ENCODE peak calls at places on chromosomes 16 and 17, in eight cellular contexts. L is HCT116, C is breast epithelium, H is transverse colon, W is H1, G is sigmoid colon, O is suprapubic skin, Q is stomach. X is an unnamed sample.

GRCh38 chr17:2711608-2712299 is at the start of gene CLUH:
- DNase-seq in H (peak; percentile 98), W (no peak), C (peak; percentile 96), G (peak; percentile 98), Q (peak; percentile 98), L (peak; percentile 94), O (peak; percentile 97), X (peak; percentile 99)

GRCh38 chr17:17156107-17156506 is 50.0 kb downstream of the PLD6 start:
- DNase-seq in O (no peak), W (no peak), C (peak; percentile 46), Q (no peak), G (no peak), H (no peak), L (no peak), X (no peak)

GRCh38 chr17:50129303-50129945 is 536 bp downstream of the SAMD14 start:
- DNase-seq in C (no peak), W (no peak), H (no peak), L (no peak), Q (no peak), O (no peak), G (no peak), X (peak; percentile 55)

GRCh38 chr17:75430159-75430748 is 24.8 kb upstream of the GRB2 start:
- DNase-seq in L (no peak), W (peak; percentile 47), C (no peak), O (no peak), Q (no peak), G (no peak), H (peak; percentile 36), X (no peak)

GRCh38 chr17:8611135-8611534 is 19.4 kb downstream of the MYH10 start:
- DNase-seq in L (no peak), Q (no peak), G (no peak), W (no peak), C (no peak), H (no peak), O (no peak), X (no peak)

GRCh38 chr17:41382396-41382795 is 290 bp upstream of the KRT34 start:
- DNase-seq in Q (no peak), C (no peak), H (no peak), W (no peak), L (no peak), G (no peak), O (no peak), X (no peak)

GRCh38 chr17:28675485-28675884 is 13.5 kb downstream of the SUPT6H start:
- DNase-seq in C (no peak), O (no peak), H (no peak), Q (no peak), G (no peak), L (no peak), W (no peak), X (no peak)

GRCh38 chr17:42632949-42633444 is 23.5 kb downstream of the TUBG1 start:
- DNase-seq in H (no peak), O (no peak), C (no peak), W (no peak), L (no peak), Q (peak; percentile 69), G (no peak), X (no peak)

GRCh38 chr16:3127745-3128144 is 7.1 kb upstream of the ZNF213 start:
- DNase-seq in Q (no peak), H (no peak), W (peak; percentile 68), L (no peak), G (no peak), C (no peak), O (no peak), X (no peak)

DNA sequence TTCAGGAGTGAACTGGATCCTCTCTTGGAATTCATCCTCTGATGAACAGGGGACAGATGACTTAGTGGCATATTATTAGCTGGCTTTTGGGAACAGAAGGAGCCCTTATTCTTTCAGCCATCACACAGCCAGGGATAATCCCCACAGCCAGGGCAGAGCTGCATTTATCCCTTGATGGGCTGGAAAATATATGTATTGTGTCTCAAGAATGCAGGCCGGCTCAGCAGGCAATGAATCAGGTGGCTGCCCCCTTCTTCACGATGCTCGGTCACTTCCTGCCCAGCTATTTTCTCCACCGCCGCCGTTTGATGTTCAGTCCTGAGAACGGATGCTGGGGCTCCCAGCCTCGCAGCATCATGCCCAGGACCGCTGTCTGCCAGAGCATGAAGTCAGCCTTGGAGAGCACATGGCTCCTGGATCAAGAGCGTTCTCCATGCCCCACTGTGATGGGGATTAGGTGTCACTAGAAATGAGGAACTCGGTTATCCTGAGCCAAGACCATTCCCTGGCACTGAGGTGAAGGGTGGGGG is 4.3 kb upstream of the MYH3 start:
- DNase-seq in O (no peak), G (no peak), L (no peak), Q (no peak), H (no peak), C (no peak), W (no peak), X (no peak)
- TF ChIP-seq POLR2A in O (no peak), G (no peak), L (no peak), Q (no peak), H (no peak), C (no peak), W (no peak), X (no peak)

GRCh38 chr17:63629627-63630026 is 7.4 kb downstream of the MAP3K3 start:
- DNase-seq in O (no peak), Q (no peak), G (no peak), L (no peak), C (no peak), W (no peak), H (no peak), X (no peak)
- TF ChIP-seq POLR2AphosphoS5 in O (no peak), Q (peak; percentile 31), G (no peak), L (no peak), C (no peak), W (no peak), H (no peak), X (no peak)

GRCh38 chr16:85010931-85011845 is at the start of gene ZDHHC7:
- DNase-seq in H (peak; percentile 90), G (peak; percentile 95), O (peak; percentile 94), W (peak; percentile 46), Q (peak; percentile 86), L (peak; percentile 69), C (peak; percentile 64), X (peak; percentile 92)
- TF ChIP-seq POLR2A in H (peak; percentile 69), G (peak; percentile 96), O (peak; percentile 83), W (peak; percentile 82), Q (peak; percentile 40), L (peak; percentile 96), C (peak; percentile 93), X (peak; percentile 78)

DNA sequence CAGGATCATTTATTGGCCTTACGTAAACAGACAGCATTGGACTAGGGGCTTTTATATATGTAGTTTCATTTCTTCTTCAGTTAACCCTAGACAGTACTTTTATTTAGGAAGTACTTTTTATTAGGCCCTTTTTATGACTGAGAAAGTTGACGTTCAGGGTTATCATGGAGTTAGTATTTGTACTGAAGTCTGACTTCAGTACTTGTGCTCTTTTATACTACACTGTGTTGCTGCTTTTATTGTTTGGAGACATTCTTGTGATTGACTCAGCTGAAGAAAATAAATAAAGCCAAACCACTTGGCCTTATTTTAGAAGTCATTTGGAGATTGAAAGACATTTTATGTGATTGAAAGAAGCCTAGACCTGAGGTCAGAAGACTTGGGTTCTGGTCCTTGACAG is 6.9 kb downstream of the LIG3 start:
- DNase-seq in W (no peak), Q (no peak), C (no peak), G (no peak), L (no peak), H (no peak), O (no peak), X (no peak)
- TF ChIP-seq POLR2AphosphoS5 in W (no peak), Q (no peak), C (no peak), G (no peak), L (no peak), H (no peak), O (no peak), X (no peak)

X was measured in GM12891.